ENCODE peak calls at places on chromosome 18, in six cellular contexts. One of them, this sample, is unnamed.
A peak's percentile ranks its signal among the peaks of the same experiment; 100 is the strongest.

GRCh38 chr18:79682896-79683625 is 3.5 kb downstream of the CTDP1 start:
- DNase-seq in GM12878: no peak
- DNase-seq in SK-N-SH: no peak
- DNase-seq in HepG2: no peak
- DNase-seq in H1: no peak
- DNase-seq in K562: no peak
- DNase-seq in this sample: no peak

GRCh38 chr18:58400337-58400885 is 228.5 kb downstream of the ALPK2 start:
- DNase-seq in GM12878: no peak
- DNase-seq in SK-N-SH: no peak
- DNase-seq in HepG2: no peak
- DNase-seq in H1: no peak
- DNase-seq in K562: no peak
- DNase-seq in this sample: no peak

GRCh38 chr18:48662021-48662661 is 123.3 kb downstream of the CTIF start:
- DNase-seq in GM12878: no peak
- DNase-seq in SK-N-SH: no peak
- DNase-seq in HepG2: peak; percentile 70
- DNase-seq in H1: no peak
- DNase-seq in K562: no peak
- DNase-seq in this sample: no peak

GRCh38 chr18:46054956-46055831 is 16.9 kb downstream of the PSTPIP2 start:
- DNase-seq in GM12878: no peak
- DNase-seq in SK-N-SH: no peak
- DNase-seq in HepG2: no peak
- DNase-seq in H1: peak; percentile 28
- DNase-seq in K562: no peak
- DNase-seq in this sample: no peak

GRCh38 chr18:8029061-8029460 is 461.9 kb downstream of the PTPRM start:
- DNase-seq in GM12878: no peak
- DNase-seq in SK-N-SH: no peak
- DNase-seq in HepG2: no peak
- DNase-seq in H1: peak; percentile 49
- DNase-seq in K562: no peak
- DNase-seq in this sample: no peak

GRCh38 chr18:58615150-58616132 is 13.4 kb downstream of the ALPK2 start:
- DNase-seq in GM12878: peak; percentile 88
- DNase-seq in SK-N-SH: no peak
- DNase-seq in HepG2: no peak
- DNase-seq in H1: no peak
- DNase-seq in K562: no peak
- DNase-seq in this sample: no peak

GRCh38 chr18:11500153-11501122 is 109.0 kb upstream of the SLC35G4 start:
- DNase-seq in GM12878: peak; percentile 56
- DNase-seq in SK-N-SH: no peak
- DNase-seq in HepG2: peak; percentile 98
- DNase-seq in H1: no peak
- DNase-seq in K562: no peak
- DNase-seq in this sample: peak; percentile 89

GRCh38 chr18:31965331-31965970 is 22.5 kb upstream of the TRAPPC8 start:
- DNase-seq in GM12878: no peak
- DNase-seq in SK-N-SH: no peak
- DNase-seq in HepG2: no peak
- DNase-seq in H1: no peak
- DNase-seq in K562: no peak
- DNase-seq in this sample: no peak

GRCh38 chr18:6414118-6414722 is 491 bp downstream of the L3MBTL4 start:
- DNase-seq in GM12878: no peak
- DNase-seq in SK-N-SH: peak; percentile 85
- DNase-seq in HepG2: peak; percentile 22
- DNase-seq in H1: peak; percentile 74
- DNase-seq in K562: no peak
- DNase-seq in this sample: no peak

GRCh38 chr18:36349552-36349951 is 52.0 kb downstream of the FHOD3 start:
- DNase-seq in GM12878: no peak
- DNase-seq in SK-N-SH: no peak
- DNase-seq in HepG2: no peak
- DNase-seq in H1: no peak
- DNase-seq in K562: no peak
- DNase-seq in this sample: no peak

GRCh38 chr18:63002305-63002704 is 287.0 kb downstream of the PHLPP1 start:
- DNase-seq in GM12878: no peak
- DNase-seq in SK-N-SH: no peak
- DNase-seq in HepG2: no peak
- DNase-seq in H1: no peak
- DNase-seq in K562: no peak
- DNase-seq in this sample: no peak

GRCh38 chr18:13378150-13378549 is 159.6 kb downstream of the LDLRAD4 start:
- DNase-seq in GM12878: no peak
- DNase-seq in SK-N-SH: no peak
- DNase-seq in HepG2: no peak
- DNase-seq in H1: no peak
- DNase-seq in K562: no peak
- DNase-seq in this sample: no peak

GRCh38 chr18:13380671-13381070 is 162.1 kb downstream of the LDLRAD4 start:
- DNase-seq in GM12878: no peak
- DNase-seq in SK-N-SH: no peak
- DNase-seq in HepG2: no peak
- DNase-seq in H1: no peak
- DNase-seq in K562: no peak
- DNase-seq in this sample: no peak

GRCh38 chr18:13377496-13377895 is 158.9 kb downstream of the LDLRAD4 start:
- DNase-seq in GM12878: no peak
- DNase-seq in SK-N-SH: no peak
- DNase-seq in HepG2: no peak
- DNase-seq in H1: no peak
- DNase-seq in K562: no peak
- DNase-seq in this sample: no peak

GRCh38 chr18:13379930-13380665 is 161.5 kb downstream of the LDLRAD4 start:
- DNase-seq in GM12878: no peak
- DNase-seq in SK-N-SH: peak; percentile 78
- DNase-seq in HepG2: no peak
- DNase-seq in H1: no peak
- DNase-seq in K562: no peak
- DNase-seq in this sample: no peak

GRCh38 chr18:13379062-13379800 is 160.7 kb downstream of the LDLRAD4 start:
- DNase-seq in GM12878: no peak
- DNase-seq in SK-N-SH: no peak
- DNase-seq in HepG2: no peak
- DNase-seq in H1: no peak
- DNase-seq in K562: no peak
- DNase-seq in this sample: no peak
- TF ChIP-seq RAD21 in GM12878: no peak
- TF ChIP-seq RAD21 in SK-N-SH: no peak
- TF ChIP-seq RAD21 in HepG2: no peak
- TF ChIP-seq RAD21 in H1: no peak
- TF ChIP-seq RAD21 in K562: no peak
- TF ChIP-seq RAD21 in this sample: no peak

GRCh38 chr18:49980869-49981268 is 167.5 kb upstream of the ACAA2 start:
- DNase-seq in GM12878: no peak
- DNase-seq in SK-N-SH: no peak
- DNase-seq in HepG2: no peak
- DNase-seq in H1: no peak
- DNase-seq in K562: no peak
- DNase-seq in this sample: no peak

GRCh38 chr18:49974079-49974478 is 160.7 kb upstream of the ACAA2 start:
- DNase-seq in GM12878: no peak
- DNase-seq in SK-N-SH: no peak
- DNase-seq in HepG2: no peak
- DNase-seq in H1: no peak
- DNase-seq in K562: no peak
- DNase-seq in this sample: no peak

GRCh38 chr18:49972535-49972934 is 159.2 kb upstream of the ACAA2 start:
- DNase-seq in GM12878: no peak
- DNase-seq in SK-N-SH: no peak
- DNase-seq in HepG2: no peak
- DNase-seq in H1: no peak
- DNase-seq in K562: no peak
- DNase-seq in this sample: no peak

GRCh38 chr18:49973592-49973991 is 160.3 kb upstream of the ACAA2 start:
- DNase-seq in GM12878: no peak
- DNase-seq in SK-N-SH: no peak
- DNase-seq in HepG2: no peak
- DNase-seq in H1: no peak
- DNase-seq in K562: no peak
- DNase-seq in this sample: no peak

DNA sequence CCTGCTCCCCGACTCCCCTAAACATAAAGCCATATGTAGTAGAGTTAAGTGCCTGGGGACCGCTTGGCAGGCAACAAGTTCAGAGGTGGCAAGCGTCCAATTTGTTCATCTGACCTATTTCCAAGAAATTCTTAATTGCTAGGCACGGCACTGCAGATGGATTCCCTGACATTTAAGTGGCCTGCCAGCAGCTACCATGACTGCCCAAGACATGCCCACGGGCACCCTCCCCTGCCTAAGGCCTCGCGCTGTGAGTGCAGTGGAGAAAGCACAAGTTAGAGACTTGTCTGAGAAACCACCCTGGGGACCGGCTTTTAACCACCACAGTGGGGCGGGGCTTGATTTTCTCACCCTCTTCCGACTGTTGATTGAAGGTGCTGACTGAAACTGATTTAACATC is 163.5 kb upstream of the ACAA2 start:
- DNase-seq in GM12878: no peak
- DNase-seq in SK-N-SH: no peak
- DNase-seq in HepG2: no peak
- DNase-seq in H1: no peak
- DNase-seq in K562: no peak
- DNase-seq in this sample: no peak
- H4K20me1 ChIP-seq in GM12878: peaks cover 3% of the 10 kb centered on the region
- H4K20me1 ChIP-seq in SK-N-SH: no peaks in the 10 kb centered on the region
- H4K20me1 ChIP-seq in HepG2: no peaks in the 10 kb centered on the region
- H4K20me1 ChIP-seq in H1: no peaks in the 10 kb centered on the region
- H4K20me1 ChIP-seq in K562: no peaks in the 10 kb centered on the region
- H4K20me1 ChIP-seq in this sample: no peaks in the 10 kb centered on the region

DNA sequence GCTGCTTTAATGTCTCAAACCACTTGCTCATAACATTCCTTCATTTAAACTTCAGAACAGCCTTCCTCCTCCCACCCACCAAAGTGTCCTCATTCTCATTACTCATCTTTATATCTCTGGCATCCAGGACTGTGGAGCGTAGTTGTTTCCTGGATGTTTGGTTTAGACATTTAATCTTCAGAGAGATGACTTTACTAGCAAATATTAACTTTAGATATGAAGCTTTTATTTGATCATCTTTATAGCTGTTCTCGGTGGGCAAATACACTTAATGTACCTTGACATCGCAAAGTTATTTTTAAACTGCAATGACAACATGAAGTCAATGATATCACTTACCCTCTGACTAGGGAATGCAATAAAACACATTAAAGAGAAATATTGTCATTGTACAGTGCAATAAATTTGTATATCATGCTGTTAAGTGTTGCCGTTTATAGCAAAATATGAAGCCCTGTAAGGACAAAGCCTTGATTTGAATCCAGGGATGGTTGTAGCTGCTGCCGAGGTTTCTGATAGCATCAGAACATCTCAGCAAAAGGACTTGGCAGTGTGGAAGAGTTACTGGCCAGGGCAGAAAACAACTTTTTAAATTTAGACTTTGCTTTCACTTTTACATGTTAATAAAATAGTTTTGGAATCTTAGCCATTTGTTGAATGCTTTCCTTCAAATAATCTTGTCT is 4.6 kb upstream of the LAMA3 start:
- DNase-seq in GM12878: no peak
- DNase-seq in SK-N-SH: no peak
- DNase-seq in HepG2: peak; percentile 47
- DNase-seq in H1: no peak
- DNase-seq in K562: no peak
- DNase-seq in this sample: no peak
- TF ChIP-seq SIN3A in GM12878: no peak
- TF ChIP-seq SIN3A in SK-N-SH: no peak
- TF ChIP-seq SIN3A in HepG2: no peak
- TF ChIP-seq SIN3A in H1: no peak
- TF ChIP-seq SIN3A in K562: no peak
- TF ChIP-seq SIN3A in this sample: no peak

DNA sequence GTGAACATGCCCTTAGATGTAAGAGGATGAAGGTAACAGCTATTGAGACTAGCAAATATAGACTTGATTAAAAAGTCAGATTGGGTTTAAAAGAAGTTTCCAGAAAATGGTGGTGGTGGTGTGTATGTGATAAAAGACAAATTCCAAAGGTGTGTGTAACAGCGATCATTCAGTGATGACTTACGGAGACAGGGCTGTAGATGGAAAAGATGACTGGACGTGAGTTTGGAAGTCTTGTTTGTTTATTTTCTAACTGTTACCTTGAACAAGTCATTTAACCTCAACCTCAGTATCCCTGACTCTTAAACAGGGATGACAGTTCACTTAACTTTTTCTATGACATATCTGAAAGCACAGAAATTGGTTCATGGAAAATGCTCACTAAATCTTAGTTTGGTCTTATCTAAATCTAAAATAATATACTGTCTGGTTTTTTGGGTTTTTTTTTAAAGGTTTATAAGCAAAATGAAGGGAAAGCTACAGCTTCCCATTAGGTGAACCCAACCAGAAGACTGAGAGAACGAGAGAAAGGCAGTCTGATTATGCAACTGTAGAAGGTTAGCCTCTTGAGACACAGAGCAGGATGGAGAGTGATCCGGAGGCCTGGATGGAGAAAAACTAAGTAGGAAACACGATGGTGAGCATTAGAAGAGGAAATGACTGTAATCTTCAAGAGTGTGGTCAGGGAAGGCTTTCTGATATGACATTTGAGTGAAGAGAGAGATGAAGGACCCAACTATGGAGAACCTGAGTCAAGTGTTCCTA is 71.9 kb downstream of the TCF4 start:
- DNase-seq in GM12878: no peak
- DNase-seq in SK-N-SH: no peak
- DNase-seq in HepG2: no peak
- DNase-seq in H1: no peak
- DNase-seq in K562: no peak
- DNase-seq in this sample: no peak
- TF ChIP-seq RAD21 in GM12878: no peak
- TF ChIP-seq RAD21 in SK-N-SH: no peak
- TF ChIP-seq RAD21 in HepG2: no peak
- TF ChIP-seq RAD21 in H1: no peak
- TF ChIP-seq RAD21 in K562: no peak
- TF ChIP-seq RAD21 in this sample: no peak

DNA sequence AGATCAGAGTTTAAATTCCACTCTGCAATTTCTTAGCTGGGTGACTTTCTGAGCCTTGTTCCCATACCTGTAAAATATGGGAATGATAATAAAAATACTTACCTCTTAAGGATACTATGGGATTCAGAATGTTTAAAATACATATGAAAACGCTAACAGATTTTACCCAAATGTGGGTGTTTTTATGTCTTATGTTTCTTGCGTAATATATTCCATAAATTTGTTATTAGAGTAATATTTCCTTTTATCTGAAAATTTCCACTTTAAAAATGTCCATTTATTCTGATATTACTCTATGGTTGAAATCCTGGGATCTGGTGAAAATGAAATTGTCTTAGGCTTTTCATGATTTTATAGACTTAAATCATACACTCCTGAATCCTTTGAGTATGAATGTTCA is 45.5 kb downstream of the MAPRE2 start:
- DNase-seq in GM12878: no peak
- DNase-seq in SK-N-SH: no peak
- DNase-seq in HepG2: no peak
- DNase-seq in H1: no peak
- DNase-seq in K562: no peak
- DNase-seq in this sample: no peak
- H4K20me1 ChIP-seq in GM12878: no peaks in the 10 kb centered on the region
- H4K20me1 ChIP-seq in SK-N-SH: no peaks in the 10 kb centered on the region
- H4K20me1 ChIP-seq in HepG2: no peaks in the 10 kb centered on the region
- H4K20me1 ChIP-seq in H1: no peaks in the 10 kb centered on the region
- H4K20me1 ChIP-seq in K562: no peaks in the 10 kb centered on the region
- H4K20me1 ChIP-seq in this sample: no peaks in the 10 kb centered on the region